ENCODE peak calls at places on chromosomes 4 and X, in seven cellular contexts. G is endothelial cell, H is fibroblast of mammary gland, D is Caco-2, F is ovary, T is SK-N-SH, V is astrocyte of the cerebellum. L is an unnamed sample.

GRCh38 chr4:38752393-38752961 is 30.3 kb downstream of the TLR10 start:
- DNase-seq in T (no peak), F (no peak), V (peak), H (peak), G (no peak), D (no peak), L (peak)

GRCh38 chr4:67014592-67014991 is 530.7 kb downstream of the CENPC start:
- DNase-seq in F (no peak), H (no peak), V (no peak), D (peak), T (no peak), G (no peak), L (no peak)

GRCh38 chrX:49071877-49072711 is 1.7 kb downstream of the PRAF2 start:
- DNase-seq in V (peak), F (peak), G (peak), H (peak), D (no peak), T (peak), L (no peak)

GRCh38 chrX:44332437-44332836 is 11.0 kb downstream of the EFHC2 start:
- DNase-seq in G (no peak), F (no peak), H (no peak), T (no peak), D (no peak), V (no peak), L (no peak)

GRCh38 chrX:39261446-39262147 is 460.3 kb downstream of the MID1IP1 start:
- DNase-seq in F (no peak), G (peak), V (no peak), H (peak), T (peak), D (no peak), L (peak)

GRCh38 chrX:118963159-118963558 is 11.3 kb upstream of the LONRF3 start:
- DNase-seq in T (no peak), D (no peak), V (no peak), G (no peak), H (no peak), F (no peak), L (no peak)

GRCh38 chr4:10032625-10033024 is 11.3 kb upstream of the SLC2A9 start:
- DNase-seq in T (no peak), H (peak), G (no peak), D (peak), V (peak), F (no peak), L (no peak)

GRCh38 chr4:7341486-7342222 is 93.1 kb downstream of the PSAPL1 start:
- DNase-seq in T (no peak), G (no peak), V (peak), F (no peak), D (no peak), H (no peak), L (no peak)

GRCh38 chr4:154617820-154618317 is 5.4 kb upstream of the FGG start:
- DNase-seq in V (no peak), T (no peak), G (no peak), D (no peak), F (no peak), H (no peak), L (no peak)

GRCh38 chr4:145176641-145177432 is 3.6 kb downstream of the OTUD4 start:
- DNase-seq in G (no peak), D (no peak), F (no peak), V (no peak), T (no peak), H (no peak), L (no peak)

GRCh38 chrX:115650916-115651315 is 89.9 kb downstream of the PLS3 start:
- DNase-seq in H (peak), F (peak), G (peak), D (no peak), V (peak), T (peak), L (peak)

GRCh38 chr4:20042769-20043168 is 208.9 kb upstream of the SLIT2 start:
- DNase-seq in G (no peak), D (no peak), V (no peak), F (no peak), T (no peak), H (no peak), L (no peak)

GRCh38 chr4:153623491-153623890 is 60.6 kb upstream of the TLR2 start:
- DNase-seq in D (no peak), G (no peak), H (no peak), V (no peak), F (no peak), T (no peak), L (no peak)

GRCh38 chr4:123449780-123450179 is 53.2 kb downstream of the SPRY1 start:
- DNase-seq in G (no peak), D (no peak), T (no peak), F (no peak), H (peak), V (peak), L (no peak)

GRCh38 chrX:30530591-30530990 is 47.0 kb downstream of the TASL start:
- DNase-seq in T (no peak), G (no peak), V (no peak), F (no peak), H (peak), D (no peak), L (no peak)

GRCh38 chr4:168304744-168305459 is 13.7 kb downstream of the DDX60 start:
- DNase-seq in G (no peak), T (no peak), F (no peak), H (peak), D (no peak), V (peak), L (no peak)

GRCh38 chr4:133802741-133803140 is 398.8 kb downstream of the PABPC4L start:
- DNase-seq in T (no peak), F (no peak), G (no peak), D (no peak), H (peak), V (no peak), L (no peak)

GRCh38 chr4:17447056-17447455 is 64.8 kb downstream of the QDPR start:
- DNase-seq in T (no peak), H (peak), F (no peak), V (no peak), G (no peak), D (no peak), L (no peak)

GRCh38 chr4:13547563-13548041 is 3.3 kb upstream of the NKX3-2 start:
- DNase-seq in T (peak), V (no peak), G (peak), D (no peak), F (no peak), H (no peak), L (peak)

GRCh38 chr4:33881176-33881575 is 2363.1 kb downstream of the ARAP2 start:
- DNase-seq in H (no peak), F (no peak), V (no peak), T (no peak), G (no peak), D (no peak), L (no peak)

GRCh38 chrX:57871463-57871862 is 38.8 kb downstream of the ZXDA start:
- DNase-seq in G (no peak), T (no peak), F (no peak), H (no peak), D (no peak), V (no peak), L (no peak)

GRCh38 chr4:19194672-19195071 is 1057.0 kb upstream of the SLIT2 start:
- DNase-seq in T (no peak), H (no peak), D (no peak), V (no peak), F (no peak), G (no peak), L (no peak)

GRCh38 chr4:52507774-52508173 is 151.3 kb downstream of the USP46 start:
- DNase-seq in G (no peak), F (peak), T (no peak), H (no peak), V (no peak), D (no peak), L (no peak)

GRCh38 chr4:116229420-116229819 is 856.0 kb downstream of the TRAM1L1 start:
- DNase-seq in T (no peak), G (no peak), V (no peak), F (no peak), H (no peak), D (no peak), L (no peak)

GRCh38 chr4:143381171-143382118 is 44.8 kb downstream of the GAB1 start:
- DNase-seq in D (no peak), G (no peak), V (peak), H (peak), T (peak), F (peak), L (no peak)

GRCh38 chr4:3304831-3305609 is 12.2 kb downstream of the RGS12 start:
- DNase-seq in H (peak), G (no peak), F (peak), T (peak), D (no peak), V (no peak), L (no peak)

GRCh38 chr4:84966382-84967291 is at the start of gene WDFY3:
- DNase-seq in T (peak), G (peak), H (peak), D (peak), V (peak), F (peak), L (peak)

GRCh38 chr4:13523591-13524503 is 20.5 kb downstream of the NKX3-2 start:
- DNase-seq in D (no peak), H (no peak), G (no peak), F (no peak), V (no peak), T (peak), L (peak)

GRCh38 chr4:56653461-56654237 is 27.4 kb downstream of the HOPX start:
- DNase-seq in D (no peak), G (peak), T (no peak), F (no peak), H (no peak), V (no peak), L (no peak)

GRCh38 chrX:2823795-2824386 is 4.8 kb upstream of the GYG2 start:
- DNase-seq in F (no peak), D (no peak), V (no peak), G (no peak), T (no peak), H (no peak), L (no peak)

GRCh38 chrX:150361777-150362351 is 1.3 kb upstream of the MAMLD1 start:
- DNase-seq in V (no peak), H (no peak), G (peak), T (peak), D (no peak), F (peak), L (peak)

GRCh38 chr4:127249767-127250108 is 383.0 kb upstream of the INTU start:
- DNase-seq in D (no peak), F (no peak), G (no peak), H (no peak), V (no peak), T (no peak), L (no peak)

DNA sequence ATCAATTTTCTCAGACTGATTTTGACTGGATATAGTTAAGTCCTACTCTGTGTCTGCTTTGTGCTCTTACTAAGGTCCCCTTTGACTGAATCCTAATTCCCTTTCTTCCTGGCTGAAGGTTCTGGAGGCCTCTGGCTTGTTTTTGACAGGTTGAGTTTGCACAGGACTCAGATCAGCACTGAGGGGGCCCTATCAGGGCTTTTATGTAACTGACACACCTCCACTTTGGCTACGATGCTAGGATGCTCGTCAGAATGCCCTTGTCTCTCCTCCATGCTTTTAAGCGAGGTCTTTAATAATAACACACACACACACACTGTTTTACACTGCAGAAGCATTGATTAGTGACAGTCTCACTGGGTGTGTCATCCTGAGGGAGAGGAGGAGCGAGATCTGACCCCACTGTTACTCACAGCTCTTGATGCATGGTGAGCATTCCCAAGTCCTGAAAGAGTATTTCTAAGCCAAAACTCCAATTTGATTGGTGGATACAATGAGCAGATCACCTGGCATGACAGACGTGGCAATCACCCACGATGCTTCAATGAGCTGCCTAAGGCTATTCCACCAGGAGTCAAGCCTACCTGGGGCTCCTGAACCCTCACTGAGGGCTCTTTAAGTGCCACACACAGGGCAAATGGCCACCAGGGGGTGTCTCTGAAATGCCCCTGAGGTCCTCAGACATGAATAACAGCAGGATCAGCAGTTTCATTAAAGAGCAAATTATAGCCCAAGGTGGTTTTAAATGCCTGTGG is 130.4 kb upstream of the CPEB2 start:
- DNase-seq in F (no peak), D (no peak), H (peak), V (no peak), T (no peak), G (peak), L (no peak)
- TF ChIP-seq CTCF in F (no peak), D (peak), H (peak), V (no peak), T (peak), G (peak), L (peak)

DNA sequence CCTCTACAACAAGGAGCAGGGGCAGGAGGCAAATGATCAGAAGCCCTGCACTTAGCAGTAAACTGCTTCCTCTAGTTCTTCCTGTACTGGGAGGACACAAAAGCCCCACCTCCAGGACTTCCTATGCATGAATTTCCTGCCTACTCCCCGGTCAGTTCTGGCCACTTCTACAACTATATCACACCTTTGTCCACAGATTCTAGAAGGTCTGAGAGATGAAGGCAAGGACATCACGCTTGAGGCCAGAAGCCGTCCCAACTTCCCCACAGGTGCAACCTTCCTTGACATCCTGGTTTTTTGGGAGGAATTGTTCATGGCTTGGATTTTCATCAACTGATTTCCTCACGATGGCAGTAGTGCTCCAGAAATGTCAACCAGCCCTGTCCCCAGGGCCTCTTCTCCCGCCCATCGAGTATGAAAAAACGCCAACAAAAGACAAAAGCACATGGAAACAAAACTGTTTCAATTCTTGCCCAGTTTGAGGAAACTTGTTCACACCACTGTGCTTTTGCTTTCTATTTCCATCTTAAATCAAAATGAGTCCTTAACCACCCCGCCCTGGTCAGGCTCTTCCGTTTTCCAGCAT is 206.5 kb upstream of the STK26 start:
- DNase-seq in H (peak), G (no peak), D (no peak), V (peak), T (peak), F (peak), L (peak)
- TF ChIP-seq CTCF in H (peak), G (no peak), D (no peak), V (peak), T (peak), F (peak), L (peak)

GRCh38 chr4:42326040-42326439 is 71.2 kb upstream of the SHISA3 start:
- DNase-seq in H (no peak), V (no peak), G (no peak), F (no peak), D (no peak), T (no peak), L (no peak)
- TF ChIP-seq CTCF in H (no peak), V (no peak), G (no peak), F (no peak), D (no peak), T (no peak), L (no peak)

DNA sequence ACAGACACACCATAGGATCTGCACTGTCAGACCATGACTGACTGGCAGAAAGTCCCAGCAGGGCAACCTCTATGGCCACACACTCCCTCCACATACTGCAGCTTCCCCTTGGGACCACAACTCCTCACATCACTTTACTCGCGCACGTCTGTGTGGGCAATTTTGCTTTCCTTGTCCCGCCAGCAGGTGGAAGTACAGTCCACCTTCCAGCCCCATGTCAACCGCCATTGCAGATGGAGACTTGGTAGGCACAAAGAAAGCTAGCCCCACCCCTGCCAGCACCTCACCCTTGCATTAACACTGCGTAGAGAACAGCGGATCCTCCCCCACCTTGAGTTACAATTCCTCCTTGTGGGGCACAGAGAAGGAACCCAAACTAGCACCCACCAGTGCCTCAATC is 74.4 kb upstream of the NAP1L2 start:
- DNase-seq in F (no peak), H (no peak), D (no peak), T (peak), G (no peak), V (no peak), L (no peak)
- TF ChIP-seq CTCF in F (no peak), H (no peak), D (no peak), T (no peak), G (no peak), V (no peak), L (no peak)

DNA sequence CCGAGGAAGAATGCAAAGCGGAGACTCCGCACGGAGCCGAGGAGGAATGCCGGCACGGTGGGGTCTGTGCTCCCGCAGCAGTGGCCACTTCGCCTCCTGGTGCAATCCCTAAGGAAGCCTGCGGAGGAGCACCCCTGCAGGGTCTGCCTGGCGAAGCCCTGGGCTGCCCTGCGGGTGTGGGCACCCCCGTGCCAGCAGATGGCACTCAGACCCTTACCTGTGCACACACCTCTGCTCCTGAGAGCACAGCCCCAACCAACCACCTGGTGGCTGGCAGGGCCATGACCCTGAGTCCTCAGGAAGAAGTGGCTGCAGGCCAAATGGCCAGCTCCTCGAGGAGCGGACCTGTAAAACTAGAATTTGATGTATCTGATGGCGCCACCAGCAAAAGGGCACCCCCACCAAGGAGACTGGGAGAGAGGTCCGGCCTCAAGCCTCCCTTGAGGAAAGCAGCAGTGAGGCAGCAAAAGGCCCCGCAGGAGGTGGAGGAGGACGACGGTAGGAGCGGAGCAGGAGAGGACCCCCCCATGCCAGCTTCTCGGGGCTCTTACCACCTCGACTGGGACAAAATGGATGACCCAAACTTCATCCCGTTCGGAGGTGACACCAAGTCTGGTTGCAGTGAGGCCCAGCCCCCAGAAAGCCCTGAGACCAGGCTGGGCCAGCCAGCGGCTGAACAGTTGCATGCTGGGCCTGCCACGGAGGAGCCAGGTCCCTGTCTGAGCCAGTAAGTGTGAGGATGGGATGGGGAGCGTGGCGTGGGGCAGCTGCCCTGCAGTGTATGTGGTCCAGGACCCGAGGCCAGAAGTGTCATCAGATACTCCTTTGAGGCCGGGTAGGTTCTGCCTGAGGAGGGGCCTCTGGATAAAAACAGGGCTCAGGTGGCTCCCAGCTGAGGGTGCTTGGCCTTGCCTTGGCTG is 7.0 kb downstream of the TACC3 start:
- DNase-seq in V (no peak), H (no peak), F (no peak), D (no peak), G (no peak), T (peak), L (no peak)
- TF ChIP-seq CTCF in V (peak), H (no peak), F (no peak), D (no peak), G (peak), T (no peak), L (no peak)

GRCh38 chrX:19659929-19660328 is 144.6 kb upstream of the MAP3K15 start:
- DNase-seq in H (peak), D (no peak), T (no peak), F (no peak), V (no peak), G (no peak), L (no peak)
- TF ChIP-seq CTCF in H (peak), D (no peak), T (peak), F (no peak), V (no peak), G (no peak), L (no peak)

GRCh38 chrX:9657590-9658256 is 107.9 kb downstream of the GPR143 start:
- DNase-seq in D (no peak), F (no peak), T (no peak), G (no peak), V (no peak), H (no peak), L (no peak)

GRCh38 chrX:9656277-9656676 is 109.4 kb downstream of the GPR143 start:
- DNase-seq in H (no peak), F (no peak), G (no peak), V (no peak), D (no peak), T (no peak), L (no peak)

GRCh38 chrX:9656871-9657270 is 108.8 kb downstream of the GPR143 start:
- DNase-seq in F (no peak), V (no peak), T (no peak), D (no peak), G (no peak), H (no peak), L (no peak)

GRCh38 chrX:9662148-9662547 is 103.5 kb downstream of the GPR143 start:
- DNase-seq in H (peak), G (no peak), V (no peak), T (no peak), D (no peak), F (no peak), L (no peak)

DNA sequence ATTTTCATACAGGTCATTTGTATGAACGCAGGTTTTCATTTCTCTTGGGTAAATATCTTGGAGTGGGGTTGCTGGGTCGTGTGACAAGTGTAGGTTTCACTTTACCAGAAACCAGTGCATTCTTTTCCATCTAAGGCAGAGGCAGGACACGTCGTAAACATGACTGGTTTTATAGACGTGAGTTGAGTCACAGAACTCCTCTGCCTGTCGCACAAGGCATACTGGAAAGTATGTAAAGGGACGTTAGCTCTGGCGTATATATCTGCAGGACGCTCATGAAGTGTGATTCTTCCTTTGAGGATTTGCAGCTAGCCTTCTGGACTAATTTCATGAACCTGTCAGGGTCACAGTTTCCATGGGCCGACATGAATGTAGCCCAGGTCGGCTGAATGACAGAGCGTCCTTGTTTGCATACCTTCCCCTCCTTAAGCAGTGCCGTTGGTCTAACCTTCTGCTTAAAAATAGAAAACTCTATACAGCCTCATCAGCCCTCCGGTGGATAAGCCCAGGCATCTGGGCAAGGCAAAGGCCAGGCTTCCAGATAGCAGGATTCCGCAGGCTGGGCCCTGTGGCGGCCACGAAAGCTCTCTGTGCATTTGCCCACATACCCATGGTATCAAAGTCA is 106.0 kb downstream of the GPR143 start:
- DNase-seq in F (no peak), D (peak), T (no peak), V (no peak), H (no peak), G (no peak), L (no peak)
- TF ChIP-seq CTCF in F (no peak), D (no peak), T (no peak), V (no peak), H (no peak), G (no peak), L (no peak)